ENCODE peak calls at places on chromosomes 11 and 22, in four cellular contexts. G is A549, N is hypothalamus, X is HL-60. D is an unnamed sample.

GRCh38 chr11:19597194-19597593 is 115.4 kb upstream of the NAV2 start:
- DNase-seq in N (no peak), G (no peak), X (no peak), D (no peak)

GRCh38 chr11:13118194-13118593 is 109.1 kb downstream of the RASSF10 start:
- DNase-seq in N (no peak), X (no peak), G (peak), D (no peak)

GRCh38 chr11:69925366-69926196 is 106.4 kb upstream of the FGF3 start:
- DNase-seq in N (no peak), G (no peak), X (no peak), D (no peak)

GRCh38 chr22:50505776-50506610 is 1.5 kb downstream of the LMF2 start:
- DNase-seq in N (no peak), G (no peak), X (no peak), D (no peak)

GRCh38 chr11:124676386-124676785 is 2.7 kb downstream of the SPA17 start:
- DNase-seq in N (no peak), X (no peak), G (no peak), D (no peak)

GRCh38 chr22:38412435-38413084 is 42.4 kb downstream of the KCNJ4 start:
- DNase-seq in N (no peak), X (no peak), G (no peak), D (no peak)

GRCh38 chr11:116808262-116809175 is 14.6 kb downstream of the APOA4 start:
- DNase-seq in X (no peak), N (no peak), G (no peak), D (no peak)

GRCh38 chr11:125372911-125373310 is 123.2 kb downstream of the FEZ1 start:
- DNase-seq in X (no peak), N (no peak), G (no peak), D (no peak)

GRCh38 chr11:10329935-10330334 is 25.1 kb downstream of the ADM start:
- DNase-seq in X (no peak), G (peak), N (no peak), D (no peak)

GRCh38 chr11:75341583-75341982 is 9.9 kb downstream of the ARRB1 start:
- DNase-seq in X (peak), N (no peak), G (no peak), D (no peak)

GRCh38 chr11:69203901-69204245 is 48.1 kb downstream of the SMIM38 start:
- DNase-seq in G (no peak), X (no peak), N (no peak), D (no peak)

GRCh38 chr11:70663815-70664214 is 265.5 kb downstream of the CTTN start:
- DNase-seq in N (no peak), X (no peak), G (no peak), D (no peak)

GRCh38 chr22:29967461-29967860 is 84.5 kb downstream of the MTMR3 start:
- DNase-seq in G (no peak), N (no peak), X (no peak), D (no peak)

GRCh38 chr11:82680252-82680651 is 53.4 kb downstream of the FAM181B start:
- DNase-seq in G (no peak), N (no peak), X (no peak), D (no peak)

GRCh38 chr11:73269353-73270088 is 2.6 kb upstream of the P2RY6 start:
- DNase-seq in G (no peak), N (no peak), X (no peak), D (no peak)

GRCh38 chr11:87739766-87740165 is 435.5 kb downstream of the RAB38 start:
- DNase-seq in X (no peak), N (no peak), G (no peak), D (no peak)

GRCh38 chr11:19110290-19110689 is 6.7 kb upstream of the ZDHHC13 start:
- DNase-seq in G (no peak), N (peak), X (no peak), D (no peak)

GRCh38 chr22:36243996-36244395 is 4.7 kb upstream of the APOL2 start:
- DNase-seq in X (no peak), N (no peak), G (no peak), D (no peak)

GRCh38 chr22:32625985-32626384 is 151.4 kb downstream of the FBXO7 start:
- DNase-seq in N (no peak), G (no peak), X (no peak), D (no peak)

GRCh38 chr11:43987384-43988039 is 45.1 kb downstream of the C11orf96 start:
- DNase-seq in X (no peak), N (peak), G (no peak), D (peak)

GRCh38 chr11:60717956-60718355 is 6.6 kb upstream of the MS4A18 start:
- DNase-seq in G (no peak), N (no peak), X (no peak), D (no peak)

GRCh38 chr22:37843746-37844089 is 416 bp downstream of the ANKRD54 start:
- DNase-seq in G (no peak), X (peak), N (no peak), D (no peak)

GRCh38 chr11:42840176-42840829 is 471.5 kb upstream of the API5 start:
- DNase-seq in N (no peak), G (no peak), X (no peak), D (no peak)

GRCh38 chr11:134599180-134599810 is 187.3 kb upstream of the B3GAT1 start:
- DNase-seq in X (no peak), G (no peak), N (no peak), D (no peak)

GRCh38 chr22:44998296-44998695 is 11.5 kb downstream of the PHF21B start:
- DNase-seq in N (no peak), X (no peak), G (no peak), D (no peak)